ENCODE peak calls at places on chromosomes 2 and 18, in ten cellular contexts. T is GM13977, A is body of pancreas, M is GM03348, Z is SHP77, V is putamen, S is mammary epithelial cell, B is HFFc6, D is posterior vena cava, H is dorsolateral prefrontal cortex. O is an unnamed sample.

GRCh38 chr2:275457-275856 is 10.7 kb downstream of the ACP1 start:
- DNase-seq in T (peak), A (no peak), M (no peak), Z (no peak), V (no peak), S (no peak), B (no peak), D (no peak), H (no peak), O (peak)

GRCh38 chr2:216576611-216577010 is 56.6 kb upstream of the IGFBP2 start:
- DNase-seq in T (no peak), A (no peak), M (no peak), Z (no peak), V (no peak), S (no peak), B (no peak), D (no peak), H (no peak), O (no peak)

GRCh38 chr18:3129053-3129864 is 90.5 kb downstream of the MYOM1 start:
- DNase-seq in T (peak), A (peak), M (peak), Z (peak), V (peak), S (peak), B (peak), D (peak), H (peak), O (peak)

GRCh38 chr2:166238176-166238575 is 110.4 kb upstream of the SCN1A start:
- DNase-seq in T (no peak), A (no peak), M (no peak), Z (no peak), V (no peak), S (no peak), B (no peak), D (no peak), H (no peak), O (no peak)

GRCh38 chr2:18345848-18346247 is 214.6 kb downstream of the RDH14 start:
- DNase-seq in T (no peak), A (no peak), M (no peak), Z (peak), V (no peak), S (peak), B (no peak), D (no peak), H (no peak), O (no peak)

GRCh38 chr18:54812885-54813284 is 15.4 kb upstream of the RAB27B start:
- DNase-seq in T (no peak), A (no peak), M (no peak), Z (no peak), V (no peak), S (no peak), B (no peak), D (no peak), H (no peak), O (no peak)

GRCh38 chr18:57856128-57856527 is 53.0 kb upstream of the ATP8B1 start:
- DNase-seq in T (no peak), A (no peak), M (no peak), Z (no peak), V (no peak), S (no peak), B (no peak), D (no peak), H (no peak), O (no peak)

GRCh38 chr2:232502901-232503791 is 15.5 kb upstream of the ECEL1 start:
- DNase-seq in T (peak), A (peak), M (no peak), Z (peak), V (peak), S (peak), B (no peak), D (no peak), H (no peak), O (peak)

GRCh38 chr2:189559579-189560272 is 20.9 kb downstream of the SLC40A1 start:
- DNase-seq in T (no peak), A (no peak), M (no peak), Z (no peak), V (no peak), S (no peak), B (no peak), D (no peak), H (no peak), O (no peak)

GRCh38 chr2:102704531-102704930 is 57.3 kb upstream of the TMEM182 start:
- DNase-seq in T (no peak), A (no peak), M (no peak), Z (no peak), V (no peak), S (no peak), B (no peak), D (no peak), H (no peak), O (no peak)

GRCh38 chr18:45517181-45517741 is 98.0 kb upstream of the SLC14A2 start:
- DNase-seq in T (no peak), A (peak), M (peak), Z (no peak), V (no peak), S (no peak), B (no peak), D (peak), H (no peak), O (no peak)

GRCh38 chr2:145652992-145653545 is 1133.2 kb upstream of the ZEB2 start:
- DNase-seq in T (no peak), A (no peak), M (peak), Z (no peak), V (no peak), S (peak), B (peak), D (no peak), H (no peak), O (no peak)

GRCh38 chr2:55063226-55063625 is 13.0 kb upstream of the RTN4 start:
- DNase-seq in T (no peak), A (no peak), M (no peak), Z (no peak), V (no peak), S (no peak), B (no peak), D (no peak), H (no peak), O (no peak)

GRCh38 chr18:21740724-21741510 is at the start of gene MIB1:
- DNase-seq in T (peak), A (peak), M (peak), Z (peak), V (no peak), S (peak), B (no peak), D (peak), H (peak), O (no peak)

GRCh38 chr18:8607776-8608682 is 1.2 kb upstream of the RAB12 start:
- DNase-seq in T (no peak), A (no peak), M (no peak), Z (no peak), V (no peak), S (no peak), B (no peak), D (no peak), H (no peak), O (no peak)

GRCh38 chr2:884027-884748 is 66.5 kb upstream of the SNTG2 start:
- DNase-seq in T (no peak), A (no peak), M (no peak), Z (no peak), V (no peak), S (no peak), B (no peak), D (no peak), H (no peak), O (no peak)